ENCODE peak calls at places on chromosomes 13 and 19, in seven cellular contexts. P is sigmoid colon, J is gastrocnemius medialis, T is Peyer's patch, Y is right lobe of liver, X is heart left ventricle, L is uterus. B is an unnamed sample.
A peak's percentile ranks its signal among the peaks of the same experiment; 100 is the strongest.

GRCh38 chr19:35513231-35513974 is at the start of gene DMKN:
- DNase-seq in P (no peak), J (no peak), T (no peak), Y (no peak), X (no peak), L (no peak), B (no peak)

GRCh38 chr13:21043898-21044297 is 17.5 kb downstream of the LATS2 start:
- DNase-seq in P (no peak), J (no peak), T (no peak), Y (no peak), X (no peak), L (no peak), B (no peak)

GRCh38 chr13:111479412-111479811 is 159.0 kb downstream of the TEX29 start:
- DNase-seq in P (peak; percentile 32), J (no peak), T (no peak), Y (no peak), X (no peak), L (no peak), B (no peak)

GRCh38 chr13:106851251-106851650 is 283.3 kb upstream of the ARGLU1 start:
- DNase-seq in P (no peak), J (no peak), T (no peak), Y (no peak), X (no peak), L (no peak), B (no peak)

GRCh38 chr13:66506979-66507378 is 723.2 kb downstream of the PCDH9 start:
- DNase-seq in P (no peak), J (no peak), T (no peak), Y (no peak), X (no peak), L (no peak), B (no peak)

GRCh38 chr19:15894359-15894758 is 3.5 kb downstream of the CYP4F2 start:
- DNase-seq in P (no peak), J (no peak), T (no peak), Y (no peak), X (no peak), L (no peak), B (no peak)

GRCh38 chr19:34734601-34735103 is 609 bp downstream of the ZNF181 start:
- DNase-seq in P (no peak), J (no peak), T (no peak), Y (no peak), X (no peak), L (no peak), B (no peak)

GRCh38 chr13:74710006-74710405 is 575.8 kb upstream of the KLF12 start:
- DNase-seq in P (no peak), J (no peak), T (no peak), Y (no peak), X (no peak), L (no peak), B (no peak)

GRCh38 chr13:43878897-43879322 is 630 bp downstream of the CCDC122 start:
- DNase-seq in P (peak; percentile 88), J (peak; percentile 48), T (peak; percentile 51), Y (peak; percentile 86), X (peak; percentile 73), L (peak; percentile 65), B (peak; percentile 9)

GRCh38 chr13:92716749-92717148 is 509.9 kb upstream of the GPC6 start:
- DNase-seq in P (no peak), J (no peak), T (no peak), Y (no peak), X (no peak), L (no peak), B (no peak)

GRCh38 chr19:53771133-53771532 is 53.0 kb downstream of the NLRP12 start:
- DNase-seq in P (no peak), J (no peak), T (no peak), Y (no peak), X (no peak), L (no peak), B (no peak)

GRCh38 chr19:20923077-20923871 is at the start of gene ZNF85:
- DNase-seq in P (peak; percentile 94), J (peak; percentile 75), T (peak; percentile 93), Y (peak; percentile 78), X (peak; percentile 91), L (peak; percentile 83), B (peak; percentile 40)

GRCh38 chr19:6233051-6233826 is 46.5 kb downstream of the MLLT1 start:
- DNase-seq in P (no peak), J (peak; percentile 35), T (no peak), Y (peak; percentile 78), X (peak; percentile 89), L (peak; percentile 67), B (no peak)

GRCh38 chr13:22948421-22948820 is 232.4 kb upstream of the SGCG start:
- DNase-seq in P (no peak), J (no peak), T (no peak), Y (no peak), X (no peak), L (no peak), B (no peak)

GRCh38 chr19:54127688-54128440 is 9.7 kb upstream of the CNOT3 start:
- DNase-seq in P (no peak), J (no peak), T (no peak), Y (no peak), X (no peak), L (no peak), B (no peak)

GRCh38 chr19:39160889-39161672 is 35.5 kb downstream of the PAK4 start:
- DNase-seq in P (no peak), J (no peak), T (no peak), Y (no peak), X (no peak), L (no peak), B (no peak)

GRCh38 chr13:75478659-75479058 is 3.3 kb downstream of the TBC1D4 start:
- DNase-seq in P (no peak), J (no peak), T (no peak), Y (no peak), X (no peak), L (no peak), B (no peak)

GRCh38 chr19:6744381-6745288 is 5.2 kb downstream of the TRIP10 start:
- DNase-seq in P (peak; percentile 97), J (peak; percentile 79), T (peak; percentile 37), Y (peak; percentile 79), X (peak; percentile 95), L (peak; percentile 90), B (no peak)

GRCh38 chr13:30829145-30829544 is 76.9 kb upstream of the MEDAG start:
- DNase-seq in P (no peak), J (no peak), T (no peak), Y (no peak), X (no peak), L (no peak), B (no peak)

GRCh38 chr19:50303558-50303957 is 25.6 kb downstream of the KCNC3 start:
- DNase-seq in P (no peak), J (no peak), T (no peak), Y (no peak), X (no peak), L (no peak), B (no peak)

GRCh38 chr19:5418676-5419075 is 36.5 kb upstream of the ZNRF4 start:
- DNase-seq in P (no peak), J (no peak), T (no peak), Y (no peak), X (no peak), L (no peak), B (no peak)

GRCh38 chr19:30403583-30403982 is 31.4 kb downstream of the ZNF536 start:
- DNase-seq in P (no peak), J (no peak), T (no peak), Y (no peak), X (no peak), L (no peak), B (no peak)

GRCh38 chr19:30407310-30407709 is 35.1 kb downstream of the ZNF536 start:
- DNase-seq in P (no peak), J (no peak), T (no peak), Y (no peak), X (no peak), L (no peak), B (no peak)

GRCh38 chr19:30408734-30409301 is 36.6 kb downstream of the ZNF536 start:
- DNase-seq in P (no peak), J (no peak), T (no peak), Y (no peak), X (no peak), L (no peak), B (no peak)

GRCh38 chr19:30402790-30403189 is 30.6 kb downstream of the ZNF536 start:
- DNase-seq in P (no peak), J (no peak), T (no peak), Y (no peak), X (no peak), L (no peak), B (no peak)

GRCh38 chr19:30406220-30406944 is 34.2 kb downstream of the ZNF536 start:
- DNase-seq in P (no peak), J (no peak), T (no peak), Y (no peak), X (no peak), L (no peak), B (no peak)
- TF ChIP-seq CTCF in P (no peak), J (no peak), T (peak; percentile 17), Y (peak; percentile 22), X (peak; percentile 36), L (no peak), B (no peak)

GRCh38 chr19:33260628-33261418 is 35.2 kb upstream of the SLC7A10 start:
- DNase-seq in P (no peak), J (no peak), T (no peak), Y (no peak), X (peak; percentile 46), L (no peak), B (no peak)

GRCh38 chr19:33261511-33262192 is 36.0 kb upstream of the SLC7A10 start:
- DNase-seq in P (no peak), J (no peak), T (no peak), Y (no peak), X (no peak), L (no peak), B (no peak)

GRCh38 chr19:33266971-33267484 is 35.3 kb downstream of the CEBPA start:
- DNase-seq in P (no peak), J (no peak), T (no peak), Y (no peak), X (no peak), L (no peak), B (no peak)

GRCh38 chr19:33264881-33265445 is 37.4 kb downstream of the CEBPA start:
- DNase-seq in P (no peak), J (no peak), T (no peak), Y (no peak), X (no peak), L (no peak), B (no peak)

GRCh38 chr19:33263325-33264023 is 37.8 kb upstream of the SLC7A10 start:
- DNase-seq in P (no peak), J (no peak), T (no peak), Y (no peak), X (no peak), L (no peak), B (no peak)
- H3K4me1 ChIP-seq in P (no peaks in the 10 kb centered on the region), J (no peaks in the 10 kb centered on the region), T (no peaks in the 10 kb centered on the region), Y (no peaks in the 10 kb centered on the region), X (no peaks in the 10 kb centered on the region), L (no peaks in the 10 kb centered on the region), B (no peaks in the 10 kb centered on the region)

GRCh38 chr19:29566496-29567054 is 39.5 kb upstream of the POP4 start:
- DNase-seq in P (no peak), J (no peak), T (no peak), Y (no peak), X (no peak), L (no peak), B (no peak)
- TF ChIP-seq POLR2A in P (no peak), J (no peak), T (no peak), Y (no peak), X (no peak), L (no peak), B (no peak)

GRCh38 chr13:53310786-53311185 is 282.2 kb downstream of the OLFM4 start:
- DNase-seq in P (no peak), J (no peak), T (no peak), Y (no peak), X (no peak), L (no peak), B (no peak)

GRCh38 chr13:53311561-53311960 is 282.9 kb downstream of the OLFM4 start:
- DNase-seq in P (no peak), J (no peak), T (no peak), Y (no peak), X (no peak), L (no peak), B (no peak)
- TF ChIP-seq CTCF in P (no peak), J (no peak), T (no peak), Y (no peak), X (no peak), L (no peak), B (no peak)

B was measured in esophagus squamous epithelium.